ENCODE peak calls at places on chromosomes 5 and 9, in nine cellular contexts. V, U, B, P, T, K, G, D and C are unnamed samples.

GRCh38 chr5:53031695-53032096 is 42.5 kb downstream of the ITGA2 start:
- DNase-seq in P (no peak), U (no peak), B (no peak), D (no peak), V (no peak), K (no peak), G (no peak), T (peak; percentile 20), C (no peak)

GRCh38 chr5:145237843-145238242 is 597.3 kb downstream of the PRELID2 start:
- DNase-seq in V (no peak), G (peak; percentile 22), K (no peak), U (no peak), D (no peak), P (no peak), T (peak; percentile 31), B (no peak), C (peak; percentile 82)

GRCh38 chr9:89038354-89039091 is 47.3 kb downstream of the S1PR3 start:
- DNase-seq in D (no peak), V (no peak), B (no peak), K (no peak), G (no peak), U (no peak), P (no peak), T (no peak), C (no peak)

GRCh38 chr5:176578391-176578808 is 29.3 kb downstream of the CDHR2 start:
- DNase-seq in K (no peak), G (peak; percentile 80), V (peak; percentile 80), B (no peak), D (no peak), P (peak; percentile 84), U (no peak), T (peak; percentile 83), C (peak; percentile 85)

GRCh38 chr5:36596756-36597155 is 9.7 kb upstream of the SLC1A3 start:
- DNase-seq in D (no peak), U (no peak), V (no peak), T (no peak), B (no peak), K (no peak), P (no peak), G (no peak), C (no peak)

GRCh38 chr5:59587489-59588337 is 305.8 kb downstream of the PDE4D start:
- DNase-seq in V (no peak), T (peak; percentile 20), D (no peak), K (no peak), P (no peak), G (peak; percentile 79), B (peak; percentile 14), U (no peak), C (peak; percentile 58)

GRCh38 chr5:139677404-139678282 is 29.5 kb downstream of the CXXC5 start:
- DNase-seq in B (no peak), U (no peak), V (no peak), G (no peak), D (no peak), P (no peak), T (no peak), K (no peak), C (peak; percentile 79)

GRCh38 chr5:107422494-107422893 is 248.2 kb downstream of the EFNA5 start:
- DNase-seq in V (no peak), T (no peak), P (no peak), K (no peak), D (no peak), U (no peak), B (no peak), G (no peak), C (no peak)

GRCh38 chr5:128083033-128083810 is at the start of gene SLC12A2:
- DNase-seq in P (peak; percentile 81), G (peak; percentile 92), V (peak; percentile 87), U (peak; percentile 98), D (peak; percentile 78), B (peak; percentile 88), K (peak; percentile 95), T (peak; percentile 94), C (peak; percentile 95)

GRCh38 chr9:107465467-107466451 is 23.8 kb downstream of the KLF4 start:
- DNase-seq in D (no peak), P (peak; percentile 67), U (peak; percentile 93), G (peak; percentile 75), V (peak; percentile 64), K (peak; percentile 73), T (peak; percentile 57), B (peak; percentile 68), C (peak; percentile 50)

GRCh38 chr5:176652136-176652535 is 4.9 kb downstream of the TSPAN17 start:
- DNase-seq in K (no peak), P (no peak), B (no peak), U (no peak), D (no peak), T (no peak), V (peak; percentile 79), G (no peak), C (no peak)

GRCh38 chr9:112037281-112038016 is 137.6 kb downstream of the SUSD1 start:
- DNase-seq in K (no peak), U (peak; percentile 80), B (no peak), G (peak; percentile 32), T (no peak), P (no peak), D (no peak), V (no peak), C (no peak)

GRCh38 chr9:14511452-14511851 is 181.8 kb downstream of the ZDHHC21 start:
- DNase-seq in G (no peak), B (no peak), U (no peak), T (no peak), K (no peak), D (no peak), V (peak; percentile 63), P (no peak), C (no peak)

DNA sequence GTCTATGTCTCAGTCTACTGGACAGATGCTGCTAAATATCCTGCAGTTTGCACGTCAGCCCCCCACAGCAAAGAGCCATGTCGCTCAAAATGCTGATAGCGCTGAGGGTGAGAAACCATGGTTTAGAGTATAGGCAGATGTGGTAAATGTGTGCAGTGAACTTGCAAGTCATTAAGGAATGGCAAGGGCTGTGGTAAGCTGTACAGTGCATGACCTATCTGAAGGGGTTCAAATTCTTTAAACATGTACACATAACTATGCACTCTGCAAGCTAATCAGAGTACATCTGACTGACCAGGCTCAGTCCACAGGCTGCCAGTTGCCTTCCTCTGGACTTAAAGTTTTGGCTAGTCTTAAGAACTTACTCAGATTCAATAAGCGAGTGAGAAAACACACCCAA is 170.7 kb downstream of the CFAP90 start:
- DNase-seq in B (no peak), G (no peak), T (no peak), P (no peak), K (no peak), D (no peak), V (no peak), U (no peak), C (no peak)
- H3K27me3 ChIP-seq in B (no peaks in the 10 kb centered on the region), G (no peaks in the 10 kb centered on the region), T (no peaks in the 10 kb centered on the region), P (peaks cover 3% of the 10 kb centered on the region), K (no peaks in the 10 kb centered on the region), D (no peaks in the 10 kb centered on the region), V (no peaks in the 10 kb centered on the region), U (no peaks in the 10 kb centered on the region), C (no peaks in the 10 kb centered on the region)

GRCh38 chr9:70639853-70640814 is 225.7 kb upstream of the KLF9 start:
- DNase-seq in D (no peak), G (no peak), T (peak; percentile 30), B (no peak), P (no peak), V (peak; percentile 12), K (no peak), U (no peak), C (no peak)
- H3K4me3 ChIP-seq in D (no peak overlapping the region), G (no peak overlapping the region), T (no peak overlapping the region), B (no peak overlapping the region), P (no peak overlapping the region), V (no peak overlapping the region), K (no peak overlapping the region), U (no peak overlapping the region), C (no peak overlapping the region)

DNA sequence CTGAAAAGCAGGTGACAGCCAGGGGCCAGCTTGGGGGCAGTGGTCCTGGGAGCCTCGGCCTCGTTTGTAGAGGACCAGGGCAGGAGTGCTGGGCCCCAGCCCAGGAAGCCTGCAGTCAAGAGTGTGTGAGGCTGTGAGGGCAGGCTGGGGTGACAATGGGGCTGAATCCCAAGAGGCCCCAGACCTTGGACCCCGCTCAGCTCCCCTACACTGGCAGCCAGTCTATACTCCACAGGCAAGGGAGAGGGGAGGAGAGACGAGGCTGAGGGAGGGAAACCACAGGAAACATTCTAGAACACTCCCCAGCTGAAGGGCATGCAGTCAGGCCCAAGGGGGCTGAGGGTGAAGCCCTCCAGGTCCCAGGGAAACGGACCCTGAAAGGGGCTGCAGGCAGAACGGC is 2.7 kb upstream of the INPP5E start:
- DNase-seq in P (no peak), B (no peak), G (no peak), T (no peak), D (no peak), U (no peak), V (no peak), K (no peak), C (no peak)
- TF ChIP-seq POLR2A in P (no peak), B (no peak), G (no peak), T (no peak), D (no peak), U (no peak), V (no peak), K (no peak), C (no peak)

GRCh38 chr9:99561435-99562262 is 260.0 kb upstream of the NR4A3 start:
- DNase-seq in K (no peak), P (no peak), G (no peak), V (no peak), T (no peak), D (no peak), B (no peak), U (no peak), C (no peak)

GRCh38 chr9:99559776-99560175 is 261.9 kb upstream of the NR4A3 start:
- DNase-seq in D (no peak), P (no peak), U (no peak), K (no peak), V (no peak), T (no peak), B (no peak), G (no peak), C (no peak)

GRCh38 chr9:99563364-99563763 is 258.3 kb upstream of the NR4A3 start:
- DNase-seq in G (no peak), K (no peak), U (no peak), T (no peak), P (no peak), V (peak; percentile 12), D (no peak), B (no peak), C (no peak)

GRCh38 chr9:99560561-99560960 is 261.1 kb upstream of the NR4A3 start:
- DNase-seq in T (no peak), P (no peak), B (no peak), G (no peak), D (no peak), K (no peak), U (no peak), V (no peak), C (no peak)

DNA sequence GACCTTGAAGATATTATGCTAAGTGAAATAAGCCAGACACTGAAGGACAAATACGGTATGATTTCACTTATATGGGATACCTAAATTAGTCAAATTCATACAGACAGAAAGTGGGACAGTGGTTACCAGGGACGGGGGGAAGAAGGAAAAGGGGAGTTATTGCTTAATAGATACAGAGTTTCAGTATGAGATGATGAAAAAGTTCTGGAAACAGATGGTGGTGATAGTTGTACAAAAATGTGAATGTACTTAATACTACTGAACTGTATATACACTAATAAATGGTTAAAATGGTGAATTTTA is 259.5 kb upstream of the NR4A3 start:
- DNase-seq in K (no peak), V (no peak), G (no peak), T (no peak), D (no peak), B (no peak), P (no peak), U (no peak), C (no peak)
- H3K27me3 ChIP-seq in K (no peaks in the 10 kb centered on the region), V (no peaks in the 10 kb centered on the region), G (no peaks in the 10 kb centered on the region), T (no peaks in the 10 kb centered on the region), D (no peaks in the 10 kb centered on the region), B (no peaks in the 10 kb centered on the region), P (no peaks in the 10 kb centered on the region), U (no peaks in the 10 kb centered on the region), C (no peaks in the 10 kb centered on the region)